ENCODE peak calls at places on chromosomes 6 and 20, in six cellular contexts. A is MM.1S, S is fibroblast of lung, Q is mammary epithelial cell, B is GM23248, G is endothelial cell of umbilical vein. L is an unnamed sample.

GRCh38 chr6:35808688-35809087 is 3.5 kb downstream of the LHFPL5 start:
- DNase-seq in S (peak), B (no peak), Q (no peak), A (no peak), G (no peak), L (no peak)

GRCh38 chr6:163748886-163749285 is 334.4 kb downstream of the QKI start:
- DNase-seq in A (no peak), G (no peak), B (no peak), Q (no peak), S (no peak), L (no peak)

GRCh38 chr6:24376875-24377274 is 19.0 kb upstream of the DCDC2 start:
- DNase-seq in A (no peak), G (no peak), S (no peak), B (no peak), Q (no peak), L (no peak)

GRCh38 chr6:157513004-157513603 is 132.1 kb downstream of the ZDHHC14 start:
- DNase-seq in A (no peak), S (no peak), Q (no peak), G (peak), B (no peak), L (no peak)

GRCh38 chr6:169791721-169792131 is 40.3 kb downstream of the ERMARD start:
- DNase-seq in A (no peak), S (no peak), G (no peak), Q (no peak), B (no peak), L (no peak)

GRCh38 chr6:108839068-108839467 is 9.2 kb upstream of the ARMC2 start:
- DNase-seq in S (no peak), B (no peak), Q (no peak), A (no peak), G (no peak), L (peak)

GRCh38 chr6:89311853-89312531 is 3.1 kb downstream of the GABRR2 start:
- DNase-seq in G (peak), S (peak), Q (no peak), B (peak), A (no peak), L (peak)

GRCh38 chr6:160900031-160900430 is 91.5 kb upstream of the MAP3K4 start:
- DNase-seq in Q (no peak), A (no peak), B (no peak), G (no peak), S (no peak), L (peak)

GRCh38 chr6:39330476-39330875 is 8.0 kb upstream of the KCNK16 start:
- DNase-seq in S (no peak), B (no peak), A (no peak), Q (no peak), G (no peak), L (no peak)

GRCh38 chr20:23201658-23202057 is 115.5 kb upstream of the CD93 start:
- DNase-seq in A (no peak), S (no peak), Q (no peak), G (no peak), B (no peak), L (no peak)

GRCh38 chr20:53656653-53657288 is 63.1 kb upstream of the ZNF217 start:
- DNase-seq in Q (peak), S (peak), A (no peak), G (no peak), B (peak), L (no peak)

GRCh38 chr6:138073264-138073663 is 34.0 kb downstream of the PERP start:
- DNase-seq in G (no peak), Q (no peak), A (no peak), S (no peak), B (no peak), L (no peak)

GRCh38 chr6:89921691-89922090 is 27.4 kb downstream of the GJA10 start:
- DNase-seq in S (no peak), G (no peak), Q (peak), A (no peak), B (no peak), L (no peak)

GRCh38 chr6:12545837-12546658 is 170.5 kb upstream of the PHACTR1 start:
- DNase-seq in A (no peak), G (peak), B (peak), Q (peak), S (no peak), L (no peak)

DNA sequence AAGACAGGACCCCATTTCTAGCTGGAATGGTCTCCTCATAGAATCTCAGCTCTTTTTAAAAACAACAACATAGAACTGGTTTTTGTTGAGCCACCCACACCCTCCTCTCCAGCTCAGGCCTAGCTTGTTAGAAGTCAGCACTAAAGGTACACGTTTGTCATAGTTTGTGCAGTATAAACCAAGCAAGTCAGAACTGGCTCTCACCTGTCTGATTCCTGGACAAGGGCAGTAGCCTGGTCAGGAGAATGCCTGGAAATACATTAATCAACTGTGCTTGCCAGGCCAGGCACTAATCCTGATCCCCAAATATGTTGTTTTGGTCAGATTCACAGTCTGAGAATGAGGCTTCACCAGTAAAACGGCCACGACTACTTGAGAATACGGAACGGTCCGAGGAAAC is 296.7 kb downstream of the ZFAND3 start:
- DNase-seq in B (no peak), S (no peak), G (no peak), Q (peak), A (no peak), L (no peak)
- TF ChIP-seq EZH2 in B (no peak), S (no peak), G (no peak), Q (no peak), A (no peak), L (no peak)

GRCh38 chr6:14144678-14145113 is 27.1 kb downstream of the CD83 start:
- DNase-seq in S (peak), B (peak), A (peak), Q (peak), G (peak), L (peak)
- H3K9ac ChIP-seq in S (no peak), B (no peak), A (no peak), Q (no peak), G (no peak), L (no peak)

DNA sequence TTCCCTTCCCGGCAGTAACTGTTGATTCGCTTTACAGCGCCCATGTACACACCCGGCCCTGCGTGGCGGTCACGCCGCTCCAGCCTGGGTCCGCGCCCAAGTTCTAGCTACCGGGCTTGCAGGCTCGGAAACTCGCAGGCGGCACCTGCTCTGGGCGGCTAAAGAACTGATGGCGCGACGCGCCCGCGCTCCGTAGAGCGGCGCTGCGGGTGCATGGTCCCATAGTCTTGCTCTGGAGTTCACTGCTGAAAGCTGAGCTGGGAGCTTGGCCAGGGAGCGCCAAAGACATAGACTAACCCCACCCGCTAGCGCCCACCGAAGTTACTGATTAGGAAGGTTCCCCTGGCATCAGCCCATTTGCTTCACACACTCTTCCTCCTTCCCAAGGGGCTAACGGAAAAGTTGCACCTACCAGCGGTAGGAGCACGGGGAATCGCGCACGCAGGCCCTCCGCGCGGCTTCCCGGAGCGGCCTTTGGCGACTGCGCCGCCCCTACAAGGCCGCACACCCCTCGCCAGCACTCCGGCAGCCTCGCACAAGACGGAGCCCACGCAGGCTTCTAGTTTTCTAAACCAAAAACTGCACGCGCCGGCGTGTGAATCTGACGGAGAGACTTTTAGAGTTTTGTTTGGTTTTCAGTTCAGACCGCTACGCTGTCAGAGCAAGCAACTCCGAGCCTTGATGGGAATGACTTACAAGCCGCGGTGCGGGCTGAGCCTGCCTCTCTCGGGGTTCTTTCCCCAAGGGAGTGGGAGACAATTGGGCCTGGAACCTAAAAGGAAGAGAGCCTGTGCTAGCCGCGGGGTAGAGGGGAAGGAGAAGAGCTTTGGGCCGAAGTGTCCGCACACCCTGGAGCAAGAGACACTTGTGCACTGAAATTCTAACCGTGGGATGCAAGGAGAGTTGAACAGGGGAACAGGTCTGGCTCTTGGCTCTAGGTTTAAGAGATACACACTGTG is 994 bp upstream of the POU3F2 start:
- DNase-seq in Q (no peak), A (peak), S (peak), B (peak), G (peak), L (peak)
- TF ChIP-seq EZH2 in Q (peak), A (no peak), S (peak), B (no peak), G (peak), L (peak)

GRCh38 chr6:128482642-128483041 is 37.8 kb downstream of the PTPRK start:
- DNase-seq in B (no peak), G (peak), Q (no peak), S (no peak), A (no peak), L (peak)

GRCh38 chr6:128487746-128488145 is 32.7 kb downstream of the PTPRK start:
- DNase-seq in S (no peak), A (no peak), Q (peak), B (peak), G (no peak), L (no peak)

GRCh38 chr6:128491041-128491642 is 29.3 kb downstream of the PTPRK start:
- DNase-seq in A (no peak), B (no peak), S (no peak), G (peak), Q (peak), L (peak)

GRCh38 chr6:128483472-128484135 is 36.8 kb downstream of the PTPRK start:
- DNase-seq in G (peak), S (no peak), B (no peak), Q (no peak), A (no peak), L (no peak)

DNA sequence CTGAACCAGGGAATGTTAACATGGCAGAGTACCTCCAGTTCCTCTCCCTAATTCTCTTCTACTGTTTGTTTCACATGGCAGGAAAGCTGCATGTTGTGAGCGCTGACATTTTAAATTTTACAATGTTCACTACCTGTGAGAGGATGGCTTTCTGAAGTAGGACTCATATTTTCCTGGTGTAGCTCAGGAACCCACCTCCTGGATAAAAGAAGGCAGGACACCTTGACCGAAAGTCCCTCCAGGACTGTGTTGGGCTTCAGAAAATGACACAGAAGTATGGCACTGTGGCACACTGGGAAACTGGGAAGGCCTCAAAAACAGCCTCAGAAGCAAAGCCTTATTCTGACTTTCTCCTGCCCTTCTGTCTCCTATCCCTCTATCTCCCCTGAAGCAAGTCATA is 33.3 kb downstream of the PTPRK start:
- DNase-seq in Q (no peak), B (peak), G (peak), A (no peak), S (no peak), L (no peak)
- H3K9ac ChIP-seq in Q (no peak), B (no peak), G (no peak), A (no peak), S (no peak), L (no peak)

DNA sequence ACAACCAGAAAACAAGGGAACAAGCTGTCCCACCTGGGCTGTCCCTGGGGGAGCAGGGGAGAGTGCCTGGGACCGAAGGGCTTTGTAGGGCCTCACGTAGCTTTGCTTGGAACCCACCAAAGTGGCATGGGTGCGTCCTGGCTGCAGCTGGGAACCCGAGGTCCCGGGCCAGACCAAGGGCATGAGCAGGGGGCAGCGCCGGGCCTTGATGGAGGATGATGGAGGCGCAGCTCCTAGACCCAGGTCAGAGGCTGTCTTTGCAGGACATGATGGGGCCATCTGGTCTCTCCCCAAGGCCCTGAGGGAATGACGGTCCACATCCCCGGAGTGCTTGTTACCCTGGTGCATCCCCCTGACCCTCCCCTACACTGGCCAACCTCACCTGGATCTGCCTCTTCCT is 7.6 kb upstream of the OSBPL2 start:
- DNase-seq in A (no peak), G (no peak), S (no peak), Q (no peak), B (no peak), L (no peak)
- TF ChIP-seq EZH2 in A (no peak), G (no peak), S (no peak), Q (no peak), B (no peak), L (no peak)

GRCh38 chr6:158840465-158840864 is 21.3 kb upstream of the EZR start:
- DNase-seq in A (no peak), Q (no peak), S (no peak), G (no peak), B (no peak), L (no peak)
- H3K9ac ChIP-seq in A (no peak), Q (no peak), S (no peak), G (no peak), B (no peak), L (no peak)

DNA sequence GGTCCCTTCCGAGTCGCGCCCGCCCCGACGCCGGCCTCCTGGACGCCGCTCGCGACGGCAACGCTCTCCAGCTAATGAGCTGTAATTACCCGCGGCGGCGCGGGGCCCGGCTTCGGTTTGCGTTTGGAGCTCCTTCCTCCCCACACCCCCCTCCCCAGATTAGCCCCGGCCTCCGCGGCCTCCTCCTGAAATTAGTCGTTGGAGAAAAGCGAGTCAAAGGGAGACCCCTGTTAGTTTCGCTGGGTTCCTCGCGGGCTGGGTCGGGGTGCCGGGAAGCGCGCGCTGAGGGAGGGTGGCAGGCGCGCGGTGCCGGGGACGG is 4.7 kb downstream of the FOXC1 start:
- DNase-seq in A (no peak), G (no peak), B (no peak), S (no peak), Q (no peak), L (peak)
- TF ChIP-seq EZH2 in A (no peak), G (no peak), B (no peak), S (no peak), Q (no peak), L (peak)

DNA sequence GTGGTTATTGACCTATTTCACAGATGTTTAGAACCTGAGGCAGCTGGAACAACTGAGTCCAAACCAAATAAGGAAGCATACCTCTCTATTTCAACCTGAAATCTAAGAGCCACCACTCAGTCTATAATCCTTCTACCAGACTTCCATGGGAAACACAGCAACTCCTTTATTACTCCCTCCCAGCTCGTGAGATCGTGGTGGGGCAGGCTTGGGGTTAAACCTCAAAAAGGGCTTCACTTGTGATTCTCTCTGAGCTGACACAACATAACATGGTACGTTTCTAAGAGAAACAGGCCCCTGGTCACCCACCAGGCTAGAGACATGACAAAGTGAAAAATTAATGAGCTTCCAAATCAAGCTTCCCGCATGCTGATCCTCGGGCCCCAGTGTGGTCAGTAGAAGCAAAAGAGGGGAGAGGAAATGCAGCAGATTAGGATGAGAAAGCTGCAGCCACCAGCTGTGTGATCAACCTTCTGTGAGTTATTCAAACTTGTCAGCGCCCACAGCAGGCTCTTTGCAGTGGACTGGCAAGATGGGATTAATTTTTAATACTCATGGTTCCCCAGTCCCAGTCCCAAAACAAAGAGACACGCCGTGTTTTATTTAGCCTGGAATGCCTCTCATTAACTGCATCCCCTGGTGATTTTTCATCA is 9.3 kb downstream of the PKHD1 start:
- DNase-seq in A (no peak), G (no peak), S (no peak), Q (no peak), B (no peak), L (peak)
- H3K9ac ChIP-seq in A (no peak), G (no peak), S (no peak), Q (no peak), B (no peak), L (no peak)

GRCh38 chr20:58852559-58853271 is at the start of gene GNAS:
- DNase-seq in G (peak), B (peak), Q (peak), A (no peak), S (peak), L (peak)
- TF ChIP-seq EZH2 in G (no peak), B (no peak), Q (no peak), A (no peak), S (no peak), L (no peak)